ENCODE peak calls at places on chromosomes 5 and 9, in ten cellular contexts. One of them, this sample, is unnamed.

GRCh38 chr5:78806544-78806943 is 158.0 kb upstream of the LHFPL2 start:
- DNase-seq in prostate gland: no peak
- DNase-seq in stomach: no peak
- DNase-seq in GM12878: no peak
- DNase-seq in spleen: no peak
- DNase-seq in upper lobe of left lung: no peak
- DNase-seq in HCT116: peak
- DNase-seq in K562: no peak
- DNase-seq in H1: no peak
- DNase-seq in GM12891: no peak
- DNase-seq in this sample: no peak

GRCh38 chr5:43115968-43116367 is 4.7 kb upstream of the ZNF131 start:
- DNase-seq in prostate gland: no peak
- DNase-seq in stomach: no peak
- DNase-seq in GM12878: no peak
- DNase-seq in spleen: no peak
- DNase-seq in upper lobe of left lung: no peak
- DNase-seq in HCT116: no peak
- DNase-seq in K562: no peak
- DNase-seq in H1: no peak
- DNase-seq in GM12891: no peak
- DNase-seq in this sample: no peak

GRCh38 chr9:135568026-135568425 is 6.5 kb downstream of the PAEP start:
- DNase-seq in prostate gland: no peak
- DNase-seq in stomach: no peak
- DNase-seq in GM12878: no peak
- DNase-seq in spleen: peak
- DNase-seq in upper lobe of left lung: no peak
- DNase-seq in HCT116: no peak
- DNase-seq in K562: no peak
- DNase-seq in H1: no peak
- DNase-seq in GM12891: no peak
- DNase-seq in this sample: no peak

GRCh38 chr9:15722888-15723287 is 170.0 kb downstream of the CCDC171 start:
- DNase-seq in prostate gland: no peak
- DNase-seq in stomach: no peak
- DNase-seq in GM12878: no peak
- DNase-seq in spleen: no peak
- DNase-seq in upper lobe of left lung: no peak
- DNase-seq in HCT116: no peak
- DNase-seq in K562: no peak
- DNase-seq in H1: no peak
- DNase-seq in GM12891: no peak
- DNase-seq in this sample: no peak

GRCh38 chr5:176541338-176542134 is 4.3 kb upstream of the RNF44 start:
- DNase-seq in prostate gland: peak
- DNase-seq in stomach: peak
- DNase-seq in GM12878: no peak
- DNase-seq in spleen: peak
- DNase-seq in upper lobe of left lung: peak
- DNase-seq in HCT116: no peak
- DNase-seq in K562: no peak
- DNase-seq in H1: no peak
- DNase-seq in GM12891: no peak
- DNase-seq in this sample: no peak

GRCh38 chr5:8848997-8849585 is 696.8 kb downstream of the SEMA5A start:
- DNase-seq in prostate gland: no peak
- DNase-seq in stomach: no peak
- DNase-seq in GM12878: no peak
- DNase-seq in spleen: no peak
- DNase-seq in upper lobe of left lung: no peak
- DNase-seq in HCT116: no peak
- DNase-seq in K562: no peak
- DNase-seq in H1: no peak
- DNase-seq in GM12891: no peak
- DNase-seq in this sample: no peak

GRCh38 chr5:176847726-176848290 is 37.4 kb downstream of the UNC5A start:
- DNase-seq in prostate gland: no peak
- DNase-seq in stomach: no peak
- DNase-seq in GM12878: no peak
- DNase-seq in spleen: no peak
- DNase-seq in upper lobe of left lung: no peak
- DNase-seq in HCT116: no peak
- DNase-seq in K562: no peak
- DNase-seq in H1: no peak
- DNase-seq in GM12891: no peak
- DNase-seq in this sample: no peak

GRCh38 chr5:102152906-102153787 is 142.9 kb downstream of the SLCO4C1 start:
- DNase-seq in prostate gland: no peak
- DNase-seq in stomach: no peak
- DNase-seq in GM12878: no peak
- DNase-seq in spleen: no peak
- DNase-seq in upper lobe of left lung: no peak
- DNase-seq in HCT116: peak
- DNase-seq in K562: peak
- DNase-seq in H1: no peak
- DNase-seq in GM12891: no peak
- DNase-seq in this sample: no peak

GRCh38 chr5:178363501-178364325 is 131.1 kb upstream of the PHYKPL start:
- DNase-seq in prostate gland: no peak
- DNase-seq in stomach: no peak
- DNase-seq in GM12878: no peak
- DNase-seq in spleen: peak
- DNase-seq in upper lobe of left lung: no peak
- DNase-seq in HCT116: no peak
- DNase-seq in K562: no peak
- DNase-seq in H1: no peak
- DNase-seq in GM12891: no peak
- DNase-seq in this sample: no peak

GRCh38 chr5:178367351-178368120 is 134.9 kb upstream of the PHYKPL start:
- DNase-seq in prostate gland: no peak
- DNase-seq in stomach: no peak
- DNase-seq in GM12878: no peak
- DNase-seq in spleen: peak
- DNase-seq in upper lobe of left lung: no peak
- DNase-seq in HCT116: no peak
- DNase-seq in K562: no peak
- DNase-seq in H1: no peak
- DNase-seq in GM12891: no peak
- DNase-seq in this sample: no peak

GRCh38 chr5:178365501-178366440 is 133.2 kb upstream of the PHYKPL start:
- DNase-seq in prostate gland: no peak
- DNase-seq in stomach: no peak
- DNase-seq in GM12878: no peak
- DNase-seq in spleen: peak
- DNase-seq in upper lobe of left lung: no peak
- DNase-seq in HCT116: no peak
- DNase-seq in K562: no peak
- DNase-seq in H1: no peak
- DNase-seq in GM12891: no peak
- DNase-seq in this sample: no peak

GRCh38 chr5:178361657-178362445 is 129.2 kb upstream of the PHYKPL start:
- DNase-seq in prostate gland: no peak
- DNase-seq in stomach: no peak
- DNase-seq in GM12878: no peak
- DNase-seq in spleen: peak
- DNase-seq in upper lobe of left lung: no peak
- DNase-seq in HCT116: no peak
- DNase-seq in K562: no peak
- DNase-seq in H1: no peak
- DNase-seq in GM12891: no peak
- DNase-seq in this sample: no peak

GRCh38 chr5:178364326-178364675 is 131.7 kb upstream of the PHYKPL start:
- DNase-seq in prostate gland: no peak
- DNase-seq in stomach: no peak
- DNase-seq in GM12878: no peak
- DNase-seq in spleen: peak
- DNase-seq in upper lobe of left lung: no peak
- DNase-seq in HCT116: no peak
- DNase-seq in K562: no peak
- DNase-seq in H1: no peak
- DNase-seq in GM12891: no peak
- DNase-seq in this sample: no peak
- TF ChIP-seq POLR2A in prostate gland: no peak
- TF ChIP-seq POLR2A in stomach: no peak
- TF ChIP-seq POLR2A in GM12878: no peak
- TF ChIP-seq POLR2A in spleen: no peak
- TF ChIP-seq POLR2A in upper lobe of left lung: no peak
- TF ChIP-seq POLR2A in HCT116: no peak
- TF ChIP-seq POLR2A in K562: no peak
- TF ChIP-seq POLR2A in H1: no peak
- TF ChIP-seq POLR2A in GM12891: no peak
- TF ChIP-seq POLR2A in this sample: no peak

DNA sequence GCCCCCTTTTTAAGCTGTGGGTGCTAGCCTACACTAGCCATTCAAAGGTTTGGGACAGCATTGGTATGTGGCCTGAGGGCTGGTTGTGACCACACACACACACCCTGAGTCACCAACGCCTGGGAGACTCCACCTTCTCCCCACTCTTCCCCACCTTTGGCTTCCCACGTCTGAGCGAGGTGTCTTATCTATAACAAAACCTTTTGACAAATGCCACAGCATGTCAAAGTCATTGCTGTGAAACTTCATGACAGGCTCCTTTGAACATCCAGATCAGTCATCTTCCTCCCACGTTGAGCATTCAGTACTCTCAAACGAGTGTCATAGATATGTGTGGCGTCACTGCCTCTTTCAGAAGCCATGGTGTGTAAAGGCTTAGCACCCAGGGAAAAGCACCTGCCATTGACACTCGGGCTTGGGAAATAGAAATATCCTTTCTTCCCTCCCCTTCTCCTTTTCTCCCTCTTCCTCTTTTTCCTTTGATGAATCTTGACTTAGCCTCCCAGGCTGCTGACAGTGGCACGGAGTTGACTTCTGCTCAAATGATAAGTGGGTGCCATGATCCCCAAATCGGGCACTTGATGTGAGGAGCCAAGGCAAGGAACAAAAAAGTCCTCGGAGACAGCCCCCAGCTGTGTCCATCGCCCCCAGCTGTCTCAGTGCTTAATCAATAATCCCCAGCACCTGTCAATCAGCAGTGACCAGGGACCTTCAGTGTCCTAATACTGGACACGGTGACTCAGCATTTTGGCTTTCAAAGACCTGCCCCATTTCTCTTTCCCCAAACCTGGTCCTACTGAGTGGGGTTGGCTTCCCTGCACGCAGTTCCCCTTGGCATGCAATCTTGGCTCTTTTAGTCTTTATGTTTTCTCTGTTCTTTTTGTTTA is 114.8 kb downstream of the FGF18 start:
- DNase-seq in prostate gland: no peak
- DNase-seq in stomach: peak
- DNase-seq in GM12878: no peak
- DNase-seq in spleen: no peak
- DNase-seq in upper lobe of left lung: no peak
- DNase-seq in HCT116: no peak
- DNase-seq in K562: peak
- DNase-seq in H1: no peak
- DNase-seq in GM12891: no peak
- DNase-seq in this sample: no peak
- TF ChIP-seq POLR2AphosphoS5 in prostate gland: no peak
- TF ChIP-seq POLR2AphosphoS5 in stomach: no peak
- TF ChIP-seq POLR2AphosphoS5 in GM12878: no peak
- TF ChIP-seq POLR2AphosphoS5 in spleen: no peak
- TF ChIP-seq POLR2AphosphoS5 in upper lobe of left lung: no peak
- TF ChIP-seq POLR2AphosphoS5 in HCT116: no peak
- TF ChIP-seq POLR2AphosphoS5 in K562: no peak
- TF ChIP-seq POLR2AphosphoS5 in H1: no peak
- TF ChIP-seq POLR2AphosphoS5 in GM12891: no peak
- TF ChIP-seq POLR2AphosphoS5 in this sample: no peak

DNA sequence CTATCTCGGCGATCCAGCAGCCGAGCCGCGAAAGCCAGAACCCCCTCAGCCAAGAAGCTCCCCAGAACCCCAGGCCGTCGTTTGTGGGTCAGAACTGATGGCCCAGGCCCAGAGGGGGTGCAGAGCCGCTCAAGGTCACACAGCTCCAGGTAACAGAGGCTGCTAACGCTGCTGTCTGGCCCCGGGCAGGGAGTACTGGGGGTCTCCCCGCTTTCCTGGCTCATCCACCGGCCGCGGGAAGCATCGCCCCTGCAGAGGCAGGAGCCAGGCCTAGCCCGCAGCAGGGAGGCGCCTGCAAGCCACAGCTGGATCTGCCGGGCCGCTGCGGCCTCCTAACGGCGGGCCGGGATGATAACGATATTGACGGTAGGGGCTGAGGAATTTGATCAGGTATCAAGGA is 39.4 kb upstream of the CTSV start:
- DNase-seq in prostate gland: no peak
- DNase-seq in stomach: no peak
- DNase-seq in GM12878: no peak
- DNase-seq in spleen: no peak
- DNase-seq in upper lobe of left lung: no peak
- DNase-seq in HCT116: no peak
- DNase-seq in K562: no peak
- DNase-seq in H1: no peak
- DNase-seq in GM12891: no peak
- DNase-seq in this sample: no peak
- TF ChIP-seq POLR2A in prostate gland: no peak
- TF ChIP-seq POLR2A in stomach: no peak
- TF ChIP-seq POLR2A in GM12878: no peak
- TF ChIP-seq POLR2A in spleen: no peak
- TF ChIP-seq POLR2A in upper lobe of left lung: no peak
- TF ChIP-seq POLR2A in HCT116: no peak
- TF ChIP-seq POLR2A in K562: no peak
- TF ChIP-seq POLR2A in H1: no peak
- TF ChIP-seq POLR2A in GM12891: no peak
- TF ChIP-seq POLR2A in this sample: no peak

GRCh38 chr5:33272288-33272687 is 168.5 kb upstream of the TARS1 start:
- DNase-seq in prostate gland: no peak
- DNase-seq in stomach: no peak
- DNase-seq in GM12878: no peak
- DNase-seq in spleen: no peak
- DNase-seq in upper lobe of left lung: no peak
- DNase-seq in HCT116: peak
- DNase-seq in K562: no peak
- DNase-seq in H1: no peak
- DNase-seq in GM12891: no peak
- DNase-seq in this sample: no peak

GRCh38 chr5:33273985-33274384 is 166.8 kb upstream of the TARS1 start:
- DNase-seq in prostate gland: no peak
- DNase-seq in stomach: no peak
- DNase-seq in GM12878: no peak
- DNase-seq in spleen: no peak
- DNase-seq in upper lobe of left lung: no peak
- DNase-seq in HCT116: no peak
- DNase-seq in K562: no peak
- DNase-seq in H1: no peak
- DNase-seq in GM12891: no peak
- DNase-seq in this sample: no peak

GRCh38 chr5:33277061-33277460 is 163.7 kb upstream of the TARS1 start:
- DNase-seq in prostate gland: no peak
- DNase-seq in stomach: no peak
- DNase-seq in GM12878: no peak
- DNase-seq in spleen: no peak
- DNase-seq in upper lobe of left lung: no peak
- DNase-seq in HCT116: no peak
- DNase-seq in K562: no peak
- DNase-seq in H1: no peak
- DNase-seq in GM12891: no peak
- DNase-seq in this sample: no peak

GRCh38 chr5:33275391-33275790 is 165.4 kb upstream of the TARS1 start:
- DNase-seq in prostate gland: no peak
- DNase-seq in stomach: no peak
- DNase-seq in GM12878: no peak
- DNase-seq in spleen: no peak
- DNase-seq in upper lobe of left lung: no peak
- DNase-seq in HCT116: no peak
- DNase-seq in K562: no peak
- DNase-seq in H1: no peak
- DNase-seq in GM12891: no peak
- DNase-seq in this sample: no peak

GRCh38 chr5:33275921-33276705 is 164.7 kb upstream of the TARS1 start:
- DNase-seq in prostate gland: no peak
- DNase-seq in stomach: no peak
- DNase-seq in GM12878: no peak
- DNase-seq in spleen: no peak
- DNase-seq in upper lobe of left lung: no peak
- DNase-seq in HCT116: no peak
- DNase-seq in K562: no peak
- DNase-seq in H1: no peak
- DNase-seq in GM12891: no peak
- DNase-seq in this sample: no peak
- TF ChIP-seq POLR2AphosphoS5 in prostate gland: no peak
- TF ChIP-seq POLR2AphosphoS5 in stomach: no peak
- TF ChIP-seq POLR2AphosphoS5 in GM12878: no peak
- TF ChIP-seq POLR2AphosphoS5 in spleen: no peak
- TF ChIP-seq POLR2AphosphoS5 in upper lobe of left lung: no peak
- TF ChIP-seq POLR2AphosphoS5 in HCT116: no peak
- TF ChIP-seq POLR2AphosphoS5 in K562: no peak
- TF ChIP-seq POLR2AphosphoS5 in H1: no peak
- TF ChIP-seq POLR2AphosphoS5 in GM12891: no peak
- TF ChIP-seq POLR2AphosphoS5 in this sample: no peak